ENCODE peak calls at places on chromosomes 6 and 20, in seven cellular contexts. L, T, U, B, Y, M and Q are unnamed samples.

GRCh38 chr20:6466065-6466810 is 301.2 kb upstream of the BMP2 start:
- DNase-seq in L (no peak), T (no peak), U (peak), B (no peak), Y (no peak), M (no peak), Q (no peak)

GRCh38 chr6:147604373-147604772 is 95.9 kb downstream of the SAMD5 start:
- DNase-seq in L (no peak), T (no peak), U (peak), B (no peak), Y (no peak), M (no peak), Q (no peak)

GRCh38 chr6:113980937-113981554 is 10.1 kb upstream of the HDAC2 start:
- DNase-seq in L (no peak), T (peak), U (peak), B (no peak), Y (no peak), M (peak), Q (no peak)

GRCh38 chr6:44254201-44254956 is 2.9 kb downstream of the SLC35B2 start:
- DNase-seq in L (no peak), T (no peak), U (no peak), B (no peak), Y (no peak), M (no peak), Q (peak)

GRCh38 chr6:38169221-38169674 is 349.7 kb downstream of the ZFAND3 start:
- DNase-seq in L (peak), T (peak), U (no peak), B (no peak), Y (no peak), M (no peak), Q (no peak)

GRCh38 chr6:33589723-33590530 is 9.9 kb upstream of the BAK1 start:
- DNase-seq in L (peak), T (peak), U (peak), B (no peak), Y (no peak), M (peak), Q (peak)

GRCh38 chr6:43301081-43301870 is 3.2 kb downstream of the SLC22A7 start:
- DNase-seq in L (no peak), T (no peak), U (no peak), B (no peak), Y (no peak), M (no peak), Q (no peak)

GRCh38 chr20:53003420-53003819 is 31.3 kb downstream of the TSHZ2 start:
- DNase-seq in L (no peak), T (no peak), U (no peak), B (no peak), Y (no peak), M (no peak), Q (no peak)

GRCh38 chr6:89952696-89953095 is 58.4 kb downstream of the GJA10 start:
- DNase-seq in L (no peak), T (no peak), U (peak), B (no peak), Y (peak), M (no peak), Q (no peak)

GRCh38 chr6:138689849-138690248 is 83.7 kb upstream of the CCDC28A start:
- DNase-seq in L (no peak), T (no peak), U (no peak), B (no peak), Y (no peak), M (no peak), Q (no peak)

GRCh38 chr6:40349092-40349491 is 238.1 kb downstream of the LRFN2 start:
- DNase-seq in L (no peak), T (no peak), U (no peak), B (no peak), Y (no peak), M (no peak), Q (no peak)

GRCh38 chr6:18090349-18090786 is 32.1 kb downstream of the NHLRC1 start:
- DNase-seq in L (no peak), T (no peak), U (no peak), B (no peak), Y (no peak), M (no peak), Q (no peak)

GRCh38 chr6:33740204-33740608 is 6.5 kb downstream of the IP6K3 start:
- DNase-seq in L (no peak), T (no peak), U (peak), B (no peak), Y (no peak), M (no peak), Q (no peak)

GRCh38 chr6:33731751-33732282 is 14.9 kb downstream of the IP6K3 start:
- DNase-seq in L (no peak), T (no peak), U (no peak), B (no peak), Y (no peak), M (no peak), Q (no peak)

GRCh38 chr6:4809999-4810918 is 34.1 kb downstream of the CDYL start:
- DNase-seq in L (no peak), T (no peak), U (peak), B (no peak), Y (no peak), M (peak), Q (no peak)

GRCh38 chr20:63020681-63021080 is 13.9 kb upstream of the BHLHE23 start:
- DNase-seq in L (peak), T (no peak), U (no peak), B (no peak), Y (no peak), M (no peak), Q (no peak)

GRCh38 chr6:13613029-13613594 is 2.0 kb upstream of the NOL7 start:
- DNase-seq in L (no peak), T (no peak), U (no peak), B (no peak), Y (no peak), M (no peak), Q (no peak)

GRCh38 chr20:51094221-51094620 is 71.3 kb upstream of the KCNG1 start:
- DNase-seq in L (no peak), T (peak), U (no peak), B (no peak), Y (no peak), M (no peak), Q (no peak)

GRCh38 chr6:158361961-158362634 is 49.8 kb downstream of the TULP4 start:
- DNase-seq in L (no peak), T (no peak), U (no peak), B (no peak), Y (no peak), M (no peak), Q (no peak)

GRCh38 chr20:11080776-11081406 is 407.1 kb upstream of the JAG1 start:
- DNase-seq in L (no peak), T (no peak), U (peak), B (peak), Y (no peak), M (no peak), Q (no peak)

GRCh38 chr6:21381336-21381963 is 212.1 kb upstream of the SOX4 start:
- DNase-seq in L (no peak), T (no peak), U (no peak), B (no peak), Y (no peak), M (no peak), Q (no peak)

GRCh38 chr6:46191961-46192360 is 21.2 kb upstream of the ENPP5 start:
- DNase-seq in L (no peak), T (no peak), U (peak), B (no peak), Y (no peak), M (peak), Q (no peak)

GRCh38 chr6:58419321-58419720 is 1101.9 kb downstream of the PRIM2 start:
- DNase-seq in L (no peak), T (no peak), U (no peak), B (no peak), Y (no peak), M (no peak), Q (no peak)